ENCODE peak calls at places on chromosomes 13 and 19, in five cellular contexts. Q is fibroblast of lung, P is PC-9, B is hepatocyte, D is IMR-90. X is an unnamed sample. For H3K4me1, the result is how much of the 10 kb centered on the place peaks cover.

GRCh38 chr13:41780736-41781708 is 179.9 kb downstream of the VWA8 start:
- DNase-seq in P (peak), D (peak), B (no peak), Q (peak), X (no peak)

GRCh38 chr19:1815605-1816529 is 3.8 kb upstream of the ATP8B3 start:
- DNase-seq in Q (no peak), P (no peak), B (no peak), D (no peak), X (no peak)

GRCh38 chr19:32318884-32319520 is 26.4 kb upstream of the ZNF507 start:
- DNase-seq in B (peak), P (no peak), Q (no peak), D (no peak), X (no peak)

GRCh38 chr19:33640773-33641172 is 19.0 kb downstream of the CHST8 start:
- DNase-seq in B (no peak), D (no peak), Q (no peak), P (no peak), X (no peak)

GRCh38 chr13:46679369-46680180 is 117.4 kb downstream of the ESD start:
- DNase-seq in D (peak), Q (peak), P (no peak), B (peak), X (no peak)

GRCh38 chr19:49120868-49121267 is 1.5 kb downstream of the PPFIA3 start:
- DNase-seq in P (no peak), B (no peak), D (no peak), Q (no peak), X (no peak)

GRCh38 chr13:94481966-94482365 is 2.5 kb upstream of the DCT start:
- DNase-seq in B (peak), Q (peak), D (peak), P (no peak), X (no peak)

GRCh38 chr13:74134777-74135305 is 637 bp upstream of the KLF12 start:
- DNase-seq in B (peak), Q (no peak), P (no peak), D (no peak), X (no peak)

GRCh38 chr19:50693064-50693975 is 26.3 kb downstream of the SHANK1 start:
- DNase-seq in B (no peak), Q (no peak), D (no peak), P (no peak), X (no peak)

GRCh38 chr19:13083627-13084026 is 19.0 kb downstream of the LYL1 start:
- DNase-seq in Q (no peak), B (no peak), D (no peak), P (no peak), X (no peak)

GRCh38 chr19:15576526-15577156 is 38.4 kb upstream of the CYP4F8 start:
- DNase-seq in B (no peak), Q (no peak), D (no peak), P (no peak), X (no peak)

GRCh38 chr19:36032251-36033104 is at the start of gene CLIP3:
- DNase-seq in Q (peak), B (peak), D (peak), P (no peak), X (no peak)

GRCh38 chr19:18453269-18454024 is 15.5 kb upstream of the ISYNA1 start:
- DNase-seq in P (peak), D (peak), Q (peak), B (no peak), X (no peak)

GRCh38 chr13:98253526-98253925 is 76.5 kb upstream of the RNF113B start:
- DNase-seq in B (peak), P (no peak), Q (peak), D (no peak), X (no peak)

GRCh38 chr13:50990540-50991506 is 81.2 kb downstream of the RNASEH2B start:
- DNase-seq in Q (peak), B (peak), D (peak), P (no peak), X (no peak)

GRCh38 chr13:28705734-28706133 is 13.0 kb downstream of the SLC46A3 start:
- DNase-seq in P (no peak), D (peak), Q (peak), B (no peak), X (no peak)

GRCh38 chr19:4474504-4475136 is 2.5 kb downstream of the HDGFL2 start:
- DNase-seq in D (peak), B (peak), P (no peak), Q (peak), X (no peak)

GRCh38 chr13:90443268-90443667 is 904.2 kb upstream of the MIR17HG start:
- DNase-seq in D (peak), B (no peak), Q (no peak), P (no peak), X (no peak)

GRCh38 chr19:1133471-1133929 is 29.7 kb downstream of the GPX4 start:
- DNase-seq in B (no peak), Q (no peak), D (no peak), P (no peak), X (no peak)

GRCh38 chr13:76271728-76272232 is 614.4 kb downstream of the KCTD12 start:
- DNase-seq in P (no peak), Q (no peak), D (peak), B (no peak), X (no peak)

GRCh38 chr19:12938536-12939291 is at the start of gene CALR:
- DNase-seq in Q (peak), B (peak), P (peak), D (no peak), X (no peak)

GRCh38 chr13:109227344-109227940 is 558.9 kb downstream of the IRS2 start:
- DNase-seq in D (no peak), P (no peak), Q (no peak), B (no peak), X (no peak)

GRCh38 chr13:102195566-102196462 is 206.0 kb downstream of the FGF14 start:
- DNase-seq in P (no peak), D (peak), B (no peak), Q (peak), X (no peak)

GRCh38 chr13:27621116-27621365 is 651 bp upstream of the POLR1D start:
- DNase-seq in B (no peak), P (no peak), D (no peak), Q (no peak), X (no peak)

GRCh38 chr13:40261947-40262346 is 404.5 kb downstream of the FOXO1 start:
- DNase-seq in D (no peak), Q (no peak), B (no peak), P (no peak), X (no peak)

GRCh38 chr13:40259899-40260298 is 406.5 kb downstream of the FOXO1 start:
- DNase-seq in Q (peak), D (no peak), P (no peak), B (no peak), X (no peak)

GRCh38 chr13:40255551-40255950 is 410.9 kb downstream of the FOXO1 start:
- DNase-seq in B (no peak), Q (no peak), D (no peak), P (no peak), X (no peak)

GRCh38 chr13:40261361-40261760 is 405.1 kb downstream of the FOXO1 start:
- DNase-seq in B (no peak), D (no peak), P (no peak), Q (no peak), X (no peak)
- TF ChIP-seq CTCF in B (no peak), D (no peak), P (no peak), Q (no peak), X (no peak)

DNA sequence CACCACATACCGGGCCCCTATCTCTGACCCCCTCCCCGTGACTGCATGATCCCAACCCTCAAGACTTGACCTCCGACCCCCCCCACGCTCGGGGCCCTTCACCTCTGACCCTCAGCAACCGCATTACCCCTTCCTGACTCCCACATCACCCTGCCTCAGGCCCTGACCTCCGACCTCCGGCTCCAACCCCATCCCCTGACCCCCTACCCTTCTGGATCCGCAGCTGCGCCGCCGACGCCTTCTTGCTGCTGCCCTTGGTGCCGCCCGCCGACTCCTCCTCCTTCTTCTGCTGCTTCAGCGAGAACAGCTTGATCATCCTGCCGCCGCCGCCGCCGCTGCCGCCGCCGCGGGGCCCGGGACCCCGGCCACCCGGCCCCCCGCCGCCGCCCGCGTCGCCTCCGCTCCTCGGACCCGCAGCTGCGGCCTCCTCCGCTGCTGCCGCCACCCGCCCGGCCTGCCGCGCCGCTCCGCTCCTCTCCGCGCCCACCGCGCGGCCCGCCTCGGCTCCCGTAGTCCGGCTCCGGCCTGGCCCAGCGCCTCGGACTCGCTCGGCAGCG is at the start of gene UBE2M:
- DNase-seq in P (no peak), Q (no peak), D (no peak), B (peak), X (no peak)
- H3K4me1 ChIP-seq in P (under half), Q (under half), D (under half), B (under half), X (under half)

GRCh38 chr13:95603887-95604533 is 40.5 kb downstream of the DZIP1 start:
- DNase-seq in B (peak), D (no peak), Q (peak), P (peak), X (no peak)
- H2AFZ ChIP-seq in B (no peak), D (no peak), Q (no peak), P (peak), X (no peak)

GRCh38 chr19:41264581-41265375 is 606 bp downstream of the HNRNPUL1 start:
- DNase-seq in P (no peak), D (peak), Q (peak), B (peak), X (no peak)
- TF ChIP-seq CTCF in P (no peak), D (no peak), Q (no peak), B (no peak), X (no peak)

DNA sequence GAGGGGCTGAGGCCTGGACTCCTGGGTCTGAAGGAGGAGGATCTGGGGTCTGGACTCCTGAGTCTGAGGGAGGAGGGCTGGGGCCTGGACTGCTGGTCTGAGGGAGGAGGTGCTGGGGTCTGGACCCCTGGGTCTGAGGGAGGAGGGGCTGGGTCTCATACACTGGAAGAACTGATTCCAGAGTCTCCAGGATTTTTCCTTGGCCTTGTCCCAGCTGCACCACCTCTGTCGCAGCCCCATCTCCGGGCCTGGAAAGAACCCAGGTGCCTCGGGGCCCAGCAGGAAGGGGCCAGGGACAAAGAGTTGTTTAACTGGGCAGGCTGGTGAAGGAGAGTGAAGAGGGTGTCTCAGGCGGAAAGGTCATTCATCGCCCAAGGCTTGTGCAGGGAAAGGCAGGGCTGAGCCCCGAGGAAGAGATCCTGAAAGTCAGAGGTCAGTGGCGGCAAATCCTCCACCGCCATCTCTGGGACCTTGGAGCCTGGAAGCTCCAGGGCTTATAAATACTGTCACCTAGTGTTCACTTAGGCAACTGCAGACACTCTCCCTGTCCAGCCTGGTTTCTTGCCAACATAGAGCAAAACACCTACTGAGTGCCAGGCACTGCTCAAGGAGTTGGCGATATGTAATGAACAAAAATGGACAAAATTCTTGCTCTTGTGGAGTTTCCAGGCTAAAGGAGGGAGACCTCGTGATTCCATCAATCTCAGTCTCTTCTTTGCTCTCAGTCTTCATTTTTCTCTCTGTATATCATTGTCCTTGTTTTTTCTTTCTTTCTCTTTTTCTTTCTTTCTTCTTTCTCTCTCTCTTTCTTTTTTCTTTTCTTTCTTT is 4.4 kb upstream of the KCNN4 start:
- DNase-seq in P (peak), Q (peak), B (peak), D (peak), X (no peak)
- H3K4me1 ChIP-seq in P (under half), Q (under half), B (under half), D (under half), X (under half)

DNA sequence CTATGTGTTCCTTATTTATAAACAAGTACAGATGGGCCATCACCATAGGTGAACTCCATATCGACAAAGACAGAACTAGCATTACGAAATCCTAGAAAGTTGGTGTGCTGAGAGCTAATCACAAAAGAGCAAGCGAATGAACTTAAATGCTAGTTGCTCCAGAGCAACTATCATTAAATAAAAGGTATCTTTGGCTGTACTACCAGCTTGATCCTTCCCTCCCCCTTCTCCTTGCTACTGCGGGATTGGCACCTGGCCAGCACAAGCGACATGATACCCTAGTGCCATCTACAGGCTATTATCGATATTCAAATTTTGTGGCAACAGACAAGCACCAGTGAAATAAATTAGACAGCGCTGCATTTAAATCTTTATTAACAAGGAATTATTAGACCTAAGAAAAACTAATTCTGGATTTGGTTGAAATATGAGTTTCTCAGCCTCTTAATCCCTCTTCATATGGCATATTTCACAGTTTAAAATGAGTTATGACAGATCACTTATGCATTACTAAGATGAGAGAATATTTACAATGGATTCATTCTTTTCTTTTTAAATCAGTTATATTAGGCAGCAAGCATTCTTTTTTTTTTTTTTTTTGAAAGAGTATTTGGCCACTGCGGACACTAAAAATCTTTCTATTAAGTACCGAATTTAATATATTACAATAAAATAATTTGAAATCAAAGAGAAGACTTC is 5.8 kb downstream of the PCDH9 start:
- DNase-seq in Q (peak), P (no peak), B (peak), D (peak), X (peak)
- H2AFZ ChIP-seq in Q (no peak), P (no peak), B (no peak), D (no peak), X (no peak)

DNA sequence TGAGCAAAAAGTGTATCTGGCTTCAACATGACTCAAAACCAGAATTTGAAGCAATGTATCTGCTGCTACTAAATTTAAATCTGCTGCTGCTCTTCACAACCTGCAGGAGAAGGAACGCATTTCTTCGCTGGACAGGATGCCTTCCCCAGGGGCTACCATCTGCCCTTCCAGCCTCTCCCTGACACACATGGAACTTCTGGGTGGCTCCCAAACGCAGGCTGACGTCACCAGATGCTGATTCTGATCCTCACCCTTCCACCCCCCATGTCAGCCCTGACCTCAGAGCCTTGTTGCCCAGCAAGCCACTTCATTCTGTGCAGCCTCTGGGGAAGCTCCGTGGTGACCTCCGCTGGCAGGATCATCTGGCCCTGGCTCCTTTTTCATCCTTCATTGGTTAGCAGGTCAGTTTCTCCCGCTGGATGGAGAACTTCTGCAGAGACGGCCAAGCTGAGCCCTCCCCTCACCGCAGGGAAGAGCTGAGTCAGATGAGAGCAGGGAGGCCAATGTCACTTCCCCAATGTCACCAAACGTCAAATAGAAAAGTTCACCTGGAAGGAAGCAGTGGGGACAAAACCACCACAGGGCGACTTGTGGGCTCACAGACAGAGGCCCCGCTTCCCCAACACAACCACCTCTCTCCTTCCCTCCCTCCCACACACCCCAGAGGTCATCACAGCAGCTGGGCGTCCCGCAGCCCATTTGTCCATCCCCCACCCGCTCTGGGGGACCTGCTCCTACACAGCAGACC is 14.0 kb upstream of the RAB20 start:
- DNase-seq in Q (peak), P (peak), D (peak), B (no peak), X (no peak)
- TF ChIP-seq CTCF in Q (no peak), P (no peak), D (no peak), B (no peak), X (no peak)

GRCh38 chr19:53871448-53871847 is 3.8 kb downstream of the MYADM start:
- DNase-seq in P (no peak), Q (no peak), B (no peak), D (no peak), X (no peak)

GRCh38 chr19:53874384-53874995 is 6.8 kb downstream of the MYADM start:
- DNase-seq in P (no peak), Q (no peak), D (no peak), B (no peak), X (no peak)

GRCh38 chr19:53870485-53870844 is 2.8 kb downstream of the MYADM start:
- DNase-seq in Q (no peak), P (peak), B (peak), D (no peak), X (no peak)

GRCh38 chr19:53873451-53874383 is 6.0 kb downstream of the MYADM start:
- DNase-seq in B (no peak), Q (no peak), D (no peak), P (peak), X (no peak)

DNA sequence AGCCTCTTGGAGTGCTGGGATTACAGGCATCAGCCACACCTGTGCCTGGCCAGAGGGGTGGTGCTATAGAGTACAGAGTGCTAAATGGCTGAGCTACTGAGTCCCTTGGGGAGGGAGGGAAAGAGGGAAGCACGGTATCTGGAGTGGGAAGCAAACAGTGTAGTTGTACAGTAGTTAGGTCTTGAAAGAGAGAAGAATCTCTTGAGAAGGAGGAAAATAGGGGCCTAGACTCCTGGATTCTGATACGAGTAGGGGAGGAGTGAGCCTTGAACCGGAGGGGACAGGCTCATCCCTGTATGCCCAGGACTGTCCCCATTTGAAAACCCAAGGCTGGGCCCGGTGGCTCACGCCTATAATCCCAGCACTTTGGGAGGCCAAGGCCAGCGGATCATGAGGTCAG is 5.1 kb downstream of the MYADM start:
- DNase-seq in D (no peak), B (no peak), P (peak), Q (no peak), X (no peak)
- H3K4me1 ChIP-seq in D (under half), B (under half), P (under half), Q (under half), X (under half)